ENCODE peak calls at places on chromosomes 13 and 19, in seven cellular contexts. D, U, Z, Q, G, F and T are unnamed samples.

GRCh38 chr13:38045278-38046048 is 175.9 kb upstream of the TRPC4 start:
- DNase-seq in F (no peak), G (no peak), U (no peak), Z (no peak), Q (no peak), D (peak), T (no peak)

GRCh38 chr13:71517004-71517403 is 350.0 kb downstream of the DACH1 start:
- DNase-seq in F (no peak), Z (no peak), D (peak), Q (no peak), U (no peak), G (no peak), T (no peak)

GRCh38 chr19:55369651-55370304 is 485 bp downstream of the IL11 start:
- DNase-seq in U (peak), F (no peak), Q (no peak), Z (no peak), G (no peak), D (peak), T (peak)

GRCh38 chr19:40542197-40542859 is 34.3 kb upstream of the SHKBP1 start:
- DNase-seq in Z (no peak), Q (no peak), D (peak), G (peak), U (no peak), F (no peak), T (peak)

GRCh38 chr19:49978324-49978723 is 17.4 kb upstream of the SIGLEC11 start:
- DNase-seq in U (no peak), Z (no peak), G (no peak), F (no peak), Q (no peak), D (no peak), T (no peak)

GRCh38 chr19:6802336-6803035 is 30.0 kb downstream of the VAV1 start:
- DNase-seq in Z (peak), Q (no peak), U (peak), D (no peak), F (peak), G (peak), T (peak)

GRCh38 chr19:38667552-38668205 is 20.2 kb downstream of the ACTN4 start:
- DNase-seq in F (no peak), Z (no peak), Q (no peak), D (peak), G (no peak), U (no peak), T (peak)

GRCh38 chr19:38773469-38774177 is at the start of gene LGALS7:
- DNase-seq in Q (no peak), Z (no peak), F (no peak), U (no peak), D (no peak), G (no peak), T (no peak)

GRCh38 chr19:16447015-16447384 is 24.8 kb downstream of the EPS15L1 start:
- DNase-seq in F (no peak), G (peak), Q (no peak), D (peak), U (peak), Z (no peak), T (no peak)

GRCh38 chr13:101211261-101211660 is 205.0 kb downstream of the NALCN start:
- DNase-seq in G (no peak), Q (no peak), D (peak), Z (no peak), F (no peak), U (no peak), T (no peak)

GRCh38 chr13:92074658-92075057 is 676.2 kb downstream of the GPC5 start:
- DNase-seq in G (peak), D (no peak), Q (no peak), F (no peak), Z (no peak), U (no peak), T (peak)

GRCh38 chr13:78598933-78599332 is 4.4 kb downstream of the POU4F1 start:
- DNase-seq in D (no peak), G (no peak), Z (no peak), U (no peak), Q (no peak), F (no peak), T (no peak)

GRCh38 chr19:4583961-4584669 is 24.6 kb upstream of the SEMA6B start:
- DNase-seq in Z (no peak), Q (no peak), U (peak), G (no peak), F (no peak), D (peak), T (no peak)

GRCh38 chr13:21717817-21718216 is 46.9 kb downstream of the FGF9 start:
- DNase-seq in G (no peak), D (no peak), F (no peak), Q (no peak), Z (no peak), U (no peak), T (no peak)

GRCh38 chr19:19697589-19697988 is 28.9 kb downstream of the ZNF101 start:
- DNase-seq in U (no peak), D (no peak), F (no peak), Q (no peak), Z (no peak), G (no peak), T (no peak)

GRCh38 chr19:10379880-10380310 is 477 bp downstream of the TYK2 start:
- DNase-seq in D (no peak), U (no peak), G (no peak), Q (no peak), Z (no peak), F (no peak), T (no peak)

GRCh38 chr13:27276188-27276587 is 5.6 kb downstream of the RASL11A start:
- DNase-seq in G (no peak), Q (no peak), D (no peak), U (no peak), F (no peak), Z (no peak), T (no peak)

GRCh38 chr13:100045355-100045754 is 43.5 kb upstream of the PCCA start:
- DNase-seq in Q (no peak), U (no peak), G (no peak), F (no peak), Z (no peak), D (no peak), T (no peak)

GRCh38 chr13:111937763-111938375 is 129.1 kb upstream of the SOX1 start:
- DNase-seq in Q (no peak), F (no peak), Z (no peak), G (no peak), U (no peak), D (no peak), T (no peak)

GRCh38 chr13:91620670-91621141 is 222.3 kb downstream of the GPC5 start:
- DNase-seq in F (no peak), G (no peak), U (no peak), D (no peak), Q (no peak), Z (no peak), T (no peak)

GRCh38 chr13:114129649-114130062 is 2.8 kb downstream of the RASA3 start:
- DNase-seq in F (no peak), U (peak), D (no peak), Z (no peak), Q (no peak), G (no peak), T (no peak)

GRCh38 chr19:31897292-31897691 is 448.1 kb upstream of the ZNF507 start:
- DNase-seq in F (no peak), D (no peak), U (no peak), G (no peak), Z (no peak), Q (no peak), T (no peak)

GRCh38 chr13:50697746-50698526 is 145.6 kb downstream of the DLEU7 start:
- DNase-seq in F (no peak), Z (no peak), Q (no peak), D (no peak), G (no peak), U (no peak), T (no peak)

GRCh38 chr13:110105136-110105535 is 201.8 kb downstream of the COL4A1 start:
- DNase-seq in G (no peak), F (no peak), Z (no peak), U (no peak), D (no peak), Q (no peak), T (no peak)

GRCh38 chr19:823565-824121 is 1.9 kb upstream of the PLPPR3 start:
- DNase-seq in D (no peak), F (no peak), Q (no peak), Z (no peak), G (no peak), U (no peak), T (no peak)

GRCh38 chr19:33201473-33201872 is 7.3 kb downstream of the LRP3 start:
- DNase-seq in G (no peak), Z (no peak), F (no peak), U (no peak), Q (no peak), D (no peak), T (no peak)

GRCh38 chr13:41960700-41961697 is at the start of gene VWA8:
- DNase-seq in F (peak), Z (peak), Q (peak), G (peak), D (peak), U (peak), T (peak)

GRCh38 chr13:52809310-52809769 is 39.1 kb downstream of the PCDH8 start:
- DNase-seq in G (peak), Z (no peak), U (peak), F (no peak), D (peak), Q (peak), T (peak)

GRCh38 chr13:34151885-34152284 is 333.9 kb downstream of the RFC3 start:
- DNase-seq in D (no peak), Q (no peak), F (no peak), U (no peak), G (no peak), Z (no peak), T (no peak)

GRCh38 chr13:93450226-93450625 is 223.6 kb downstream of the GPC6 start:
- DNase-seq in D (peak), Q (no peak), Z (no peak), U (no peak), F (no peak), G (no peak), T (no peak)

GRCh38 chr13:39397866-39398265 is 205.1 kb downstream of the LHFPL6 start:
- DNase-seq in G (no peak), Q (no peak), D (no peak), F (no peak), U (no peak), Z (no peak), T (no peak)

GRCh38 chr19:40743926-40744325 is 6.4 kb downstream of the ACTMAP start:
- DNase-seq in Q (no peak), G (no peak), U (no peak), F (no peak), Z (no peak), D (no peak), T (no peak)